ENCODE peak calls at places on chromosomes 6 and 20, in seven cellular contexts. U is GM23248, S is IMR-90, W is H9, Y is SK-N-SH, I is Karpas-422, X is astrocyte. E is an unnamed sample.

GRCh38 chr6:89371849-89372505 is 19.5 kb upstream of the UBE2J1 start:
- DNase-seq in U (peak; percentile 78), S (peak; percentile 26), W (peak; percentile 84), Y (peak; percentile 74), I (peak; percentile 92), X (no peak), E (peak; percentile 84)

GRCh38 chr6:93784794-93785757 is 365.7 kb upstream of the EPHA7 start:
- DNase-seq in U (peak; percentile 84), S (no peak), W (no peak), Y (no peak), I (no peak), X (peak; percentile 72), E (peak; percentile 27)

GRCh38 chr6:37698264-37699137 is 818 bp upstream of the MDGA1 start:
- DNase-seq in U (peak; percentile 64), S (peak; percentile 31), W (peak; percentile 69), Y (peak; percentile 90), I (no peak), X (peak; percentile 2), E (peak; percentile 83)

GRCh38 chr6:147158881-147159280 is 45.3 kb upstream of the STXBP5 start:
- DNase-seq in U (no peak), S (no peak), W (no peak), Y (no peak), I (no peak), X (no peak), E (no peak)

GRCh38 chr6:45388328-45388727 is 10.6 kb upstream of the SUPT3H start:
- DNase-seq in U (peak; percentile 73), S (peak; percentile 45), W (no peak), Y (no peak), I (no peak), X (peak; percentile 26), E (no peak)

GRCh38 chr6:20202699-20203302 is 9.5 kb downstream of the MBOAT1 start:
- DNase-seq in U (no peak), S (no peak), W (no peak), Y (no peak), I (no peak), X (no peak), E (no peak)

GRCh38 chr6:142444800-142445405 is 143.1 kb downstream of the ADGRG6 start:
- DNase-seq in U (no peak), S (peak; percentile 14), W (no peak), Y (no peak), I (no peak), X (no peak), E (no peak)

GRCh38 chr20:18504479-18505060 is 3.2 kb upstream of the SEC23B start:
- DNase-seq in U (peak; percentile 56), S (peak; percentile 27), W (peak; percentile 30), Y (no peak), I (no peak), X (no peak), E (no peak)

GRCh38 chr20:59008715-59009336 is 1.8 kb upstream of the CTSZ start:
- DNase-seq in U (no peak), S (no peak), W (peak; percentile 13), Y (no peak), I (no peak), X (no peak), E (no peak)
- H2AFZ ChIP-seq in U (no peak overlapping the region), S (no peak overlapping the region), W (no peak overlapping the region), Y (no peak overlapping the region), I (no peak overlapping the region), X (no peak overlapping the region), E (no peak overlapping the region)

DNA sequence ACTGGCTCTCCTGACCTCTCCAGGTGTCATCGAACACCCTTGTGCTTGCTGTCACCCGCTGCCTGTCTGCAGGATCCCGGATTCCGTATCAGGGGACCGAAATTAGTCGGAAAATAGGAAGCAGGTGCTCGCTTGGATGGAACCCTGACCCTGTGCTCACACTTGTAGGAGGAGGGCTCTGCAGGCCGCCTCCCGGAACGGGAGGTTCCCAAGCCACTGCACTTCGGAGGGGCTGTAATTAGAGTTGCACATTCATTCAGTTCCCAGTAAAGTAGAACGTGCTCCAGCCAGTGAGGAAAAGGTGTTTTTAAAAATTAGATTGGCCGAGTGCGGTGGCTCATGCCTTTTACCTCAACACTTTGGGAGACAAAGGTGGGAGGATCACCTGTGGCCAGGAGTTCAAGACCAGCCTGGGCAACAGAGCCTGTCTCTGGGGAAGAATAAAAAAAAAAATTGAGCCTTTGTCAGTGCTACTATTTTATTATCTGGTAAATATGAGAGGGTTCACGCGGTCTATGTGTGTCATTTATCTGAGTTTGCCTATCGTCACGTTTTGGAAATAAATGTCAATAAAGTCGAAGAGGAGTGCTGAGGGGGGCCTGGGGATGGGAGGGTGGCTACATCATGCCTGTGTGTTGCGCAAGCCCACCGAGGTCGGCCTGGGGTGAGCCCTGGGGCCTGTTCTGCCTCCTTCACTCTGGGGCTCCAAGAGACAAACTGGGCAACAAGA is 1.5 kb upstream of the GMEB2 start:
- DNase-seq in U (peak; percentile 80), S (peak; percentile 62), W (no peak), Y (peak; percentile 70), I (peak; percentile 49), X (peak; percentile 38), E (no peak)
- H3K4me1 ChIP-seq in U (peaks cover 7% of the 10 kb centered on the region), S (peaks cover 2% of the 10 kb centered on the region), W (no peaks in the 10 kb centered on the region), Y (peaks cover 8% of the 10 kb centered on the region), I (peaks cover 19% of the 10 kb centered on the region), X (peaks cover 8% of the 10 kb centered on the region), E (no peaks in the 10 kb centered on the region)

GRCh38 chr20:6123650-6124014 is 802 bp upstream of the FERMT1 start:
- DNase-seq in U (no peak), S (no peak), W (no peak), Y (no peak), I (no peak), X (no peak), E (peak; percentile 37)
- H2AFZ ChIP-seq in U (peak overlapping the region; percentile 94), S (peak overlapping the region; percentile 90), W (no peak overlapping the region), Y (no peak overlapping the region), I (no peak overlapping the region), X (peak overlapping the region; percentile 93), E (peak overlapping the region; percentile 95)

GRCh38 chr6:150237626-150238025 is 94.8 kb downstream of the PPP1R14C start:
- DNase-seq in U (no peak), S (no peak), W (no peak), Y (no peak), I (no peak), X (no peak), E (no peak)
- H3K4me1 ChIP-seq in U (peaks cover 9% of the 10 kb centered on the region), S (peaks cover 2% of the 10 kb centered on the region), W (no peaks in the 10 kb centered on the region), Y (no peaks in the 10 kb centered on the region), I (no peaks in the 10 kb centered on the region), X (no peaks in the 10 kb centered on the region), E (no peaks in the 10 kb centered on the region)

GRCh38 chr6:27805347-27805746 is 106.8 kb downstream of the OR2B2 start:
- DNase-seq in U (no peak), S (no peak), W (no peak), Y (no peak), I (no peak), X (no peak), E (no peak)
- H2AFZ ChIP-seq in U (no peak overlapping the region), S (no peak overlapping the region), W (no peak overlapping the region), Y (no peak overlapping the region), I (no peak overlapping the region), X (no peak overlapping the region), E (no peak overlapping the region)

GRCh38 chr6:156976144-156977088 is 199.2 kb downstream of the ARID1B start:
- DNase-seq in U (peak; percentile 67), S (no peak), W (no peak), Y (no peak), I (peak; percentile 90), X (peak; percentile 52), E (peak; percentile 45)

GRCh38 chr6:156974897-156975296 is 197.7 kb downstream of the ARID1B start:
- DNase-seq in U (no peak), S (no peak), W (no peak), Y (no peak), I (peak; percentile 90), X (no peak), E (no peak)

GRCh38 chr6:156977527-156978291 is 200.5 kb downstream of the ARID1B start:
- DNase-seq in U (peak; percentile 65), S (peak; percentile 47), W (no peak), Y (no peak), I (no peak), X (peak; percentile 53), E (no peak)

GRCh38 chr6:156972145-156972544 is 195.0 kb downstream of the ARID1B start:
- DNase-seq in U (no peak), S (no peak), W (no peak), Y (no peak), I (no peak), X (no peak), E (no peak)

DNA sequence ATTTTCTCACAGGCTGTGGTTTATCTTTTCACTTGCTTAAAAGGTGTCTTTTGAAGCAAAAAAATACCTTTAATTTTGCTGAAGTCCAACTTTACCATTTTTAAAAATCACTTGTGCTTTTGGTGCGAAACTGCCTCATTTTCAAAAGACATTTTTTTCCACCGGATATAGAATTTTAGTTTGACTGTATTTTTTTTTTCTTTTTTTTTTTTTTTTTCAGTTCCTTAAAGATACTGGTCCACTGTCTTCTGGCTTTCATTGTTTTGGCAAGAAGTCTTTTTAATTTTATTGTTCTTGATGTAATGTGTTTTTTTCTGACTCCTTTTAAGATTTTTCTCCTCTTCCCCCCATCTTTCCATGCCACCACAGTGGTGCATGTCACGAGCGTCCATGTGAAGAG is 198.2 kb downstream of the ARID1B start:
- DNase-seq in U (no peak), S (no peak), W (no peak), Y (no peak), I (peak; percentile 80), X (no peak), E (no peak)
- H3K4me1 ChIP-seq in U (peaks cover 3% of the 10 kb centered on the region), S (peaks cover 7% of the 10 kb centered on the region), W (peaks cover 7% of the 10 kb centered on the region), Y (peaks cover 25% of the 10 kb centered on the region), I (peaks cover 99% of the 10 kb centered on the region), X (no peaks in the 10 kb centered on the region), E (peaks cover 41% of the 10 kb centered on the region)

GRCh38 chr6:139577991-139578604 is 203.7 kb upstream of the CITED2 start:
- DNase-seq in U (peak; percentile 95), S (peak; percentile 94), W (no peak), Y (no peak), I (no peak), X (peak; percentile 94), E (no peak)
- H2AFZ ChIP-seq in U (peak overlapping the region; percentile 58), S (peak overlapping the region; percentile 89), W (no peak overlapping the region), Y (peak overlapping the region; percentile 62), I (no peak overlapping the region), X (peak overlapping the region; percentile 28), E (no peak overlapping the region)

GRCh38 chr6:10269814-10270472 is 144.9 kb downstream of the TFAP2A start:
- DNase-seq in U (peak; percentile 50), S (no peak), W (no peak), Y (no peak), I (no peak), X (peak; percentile 20), E (no peak)

GRCh38 chr6:10268661-10269060 is 146.2 kb downstream of the TFAP2A start:
- DNase-seq in U (no peak), S (no peak), W (no peak), Y (no peak), I (no peak), X (peak; percentile 10), E (peak; percentile 38)

GRCh38 chr6:10268111-10268510 is 146.8 kb downstream of the TFAP2A start:
- DNase-seq in U (no peak), S (no peak), W (peak; percentile 68), Y (no peak), I (no peak), X (no peak), E (peak; percentile 76)

GRCh38 chr6:10266061-10266460 is 148.8 kb downstream of the TFAP2A start:
- DNase-seq in U (no peak), S (no peak), W (no peak), Y (no peak), I (no peak), X (peak; percentile 27), E (no peak)

GRCh38 chr6:10266462-10266861 is 148.4 kb downstream of the TFAP2A start:
- DNase-seq in U (no peak), S (no peak), W (no peak), Y (no peak), I (no peak), X (no peak), E (no peak)
- H3K4me1 ChIP-seq in U (no peaks in the 10 kb centered on the region), S (no peaks in the 10 kb centered on the region), W (peaks cover 10% of the 10 kb centered on the region), Y (no peaks in the 10 kb centered on the region), I (no peaks in the 10 kb centered on the region), X (no peaks in the 10 kb centered on the region), E (peaks cover 36% of the 10 kb centered on the region)